ENCODE peak calls at places on chromosomes 6 and 20, in four cellular contexts. A is WTC11, M is HepG2, V is GM12878. N is an unnamed sample.

GRCh38 chr6:29671026-29671425 is 9.9 kb downstream of the ZFP57 start:
- DNase-seq in A (no peak), M (no peak), V (no peak), N (no peak)

GRCh38 chr6:26251354-26252081 is 113.5 kb upstream of the BTN3A2 start:
- DNase-seq in A (peak; percentile 79), M (no peak), V (peak; percentile 98), N (peak; percentile 78)

GRCh38 chr6:36753671-36754485 is 56.3 kb downstream of the RAB44 start:
- DNase-seq in A (no peak), M (no peak), V (no peak), N (no peak)

GRCh38 chr6:85856235-85856634 is 213.5 kb upstream of the SYNCRIP start:
- DNase-seq in A (no peak), M (no peak), V (no peak), N (no peak)

GRCh38 chr6:52994031-52994788 is 874 bp downstream of the GSTA4 start:
- DNase-seq in A (peak; percentile 19), M (peak; percentile 46), V (no peak), N (no peak)

GRCh38 chr6:11586574-11586973 is 49.0 kb downstream of the TMEM170B start:
- DNase-seq in A (no peak), M (no peak), V (no peak), N (no peak)

GRCh38 chr6:39225946-39226437 is 3.3 kb downstream of the KCNK5 start:
- DNase-seq in A (no peak), M (no peak), V (peak; percentile 50), N (peak; percentile 59)

GRCh38 chr6:23396934-23397333 is 729.1 kb upstream of the NRSN1 start:
- DNase-seq in A (no peak), M (no peak), V (no peak), N (no peak)

GRCh38 chr20:38875170-38875993 is 50.8 kb upstream of the FAM83D start:
- DNase-seq in A (no peak), M (no peak), V (peak; percentile 97), N (peak; percentile 22)

GRCh38 chr6:157790548-157791160 is 32.4 kb upstream of the SNX9 start:
- DNase-seq in A (no peak), M (no peak), V (no peak), N (peak; percentile 34)

GRCh38 chr6:125310994-125311649 is 9.4 kb upstream of the HDDC2 start:
- DNase-seq in A (no peak), M (peak; percentile 68), V (no peak), N (peak; percentile 47)

GRCh38 chr6:140669321-140669720 is 1294.9 kb upstream of the CITED2 start:
- DNase-seq in A (no peak), M (no peak), V (no peak), N (no peak)

GRCh38 chr6:15266423-15266996 is 20.6 kb downstream of the JARID2 start:
- DNase-seq in A (no peak), M (peak; percentile 82), V (no peak), N (peak; percentile 51)

GRCh38 chr6:32184084-32184640 is at the start of gene AGER:
- DNase-seq in A (no peak), M (no peak), V (no peak), N (no peak)

GRCh38 chr6:36911946-36912555 is 26.3 kb downstream of the C6orf89 start:
- DNase-seq in A (no peak), M (no peak), V (peak; percentile 11), N (no peak)

GRCh38 chr20:62952373-62953166 is at the start of gene SLC17A9:
- DNase-seq in A (peak; percentile 74), M (peak; percentile 94), V (peak; percentile 37), N (no peak)

GRCh38 chr6:13710552-13711383 is 867 bp downstream of the RANBP9 start:
- DNase-seq in A (peak; percentile 47), M (peak; percentile 67), V (no peak), N (peak; percentile 74)

GRCh38 chr20:37651932-37652331 is 41.9 kb upstream of the CTNNBL1 start:
- DNase-seq in A (peak; percentile 69), M (peak; percentile 51), V (no peak), N (peak; percentile 24)

GRCh38 chr6:108677357-108677756 is 116.6 kb downstream of the FOXO3 start:
- DNase-seq in A (no peak), M (no peak), V (no peak), N (no peak)

GRCh38 chr6:77368660-77369313 is 94.5 kb downstream of the HTR1B start:
- DNase-seq in A (peak; percentile 61), M (no peak), V (no peak), N (no peak)

GRCh38 chr6:134994431-134994830 is 44.5 kb upstream of the ALDH8A1 start:
- DNase-seq in A (no peak), M (no peak), V (no peak), N (no peak)

GRCh38 chr6:145009691-145010090 is 724.6 kb downstream of the UTRN start:
- DNase-seq in A (no peak), M (no peak), V (no peak), N (no peak)

GRCh38 chr6:149941583-149942460 is at the start of gene ULBP2:
- DNase-seq in A (peak; percentile 66), M (no peak), V (no peak), N (peak; percentile 99)

GRCh38 chr6:165848099-165848461 is 185.0 kb upstream of the PDE10A start:
- DNase-seq in A (peak; percentile 55), M (no peak), V (no peak), N (no peak)

GRCh38 chr20:7383218-7383617 is 557.0 kb downstream of the HAO1 start:
- DNase-seq in A (no peak), M (no peak), V (no peak), N (no peak)

GRCh38 chr20:46240065-46240464 is 68.2 kb downstream of the CDH22 start:
- DNase-seq in A (no peak), M (no peak), V (no peak), N (no peak)

GRCh38 chr6:110053395-110054240 is 75.5 kb downstream of the GPR6 start:
- DNase-seq in A (no peak), M (peak; percentile 36), V (no peak), N (peak; percentile 29)

GRCh38 chr6:53418288-53418687 is 69.5 kb upstream of the ELOVL5 start:
- DNase-seq in A (no peak), M (no peak), V (no peak), N (no peak)

GRCh38 chr20:6058684-6059295 is 4.9 kb upstream of the LRRN4 start:
- DNase-seq in A (no peak), M (no peak), V (no peak), N (no peak)

GRCh38 chr6:51339728-51340127 is 521.1 kb downstream of the TFAP2B start:
- DNase-seq in A (no peak), M (no peak), V (no peak), N (no peak)

GRCh38 chr6:110828396-110828795 is 13.1 kb upstream of the CDK19 start:
- DNase-seq in A (no peak), M (no peak), V (no peak), N (no peak)

GRCh38 chr6:107653861-107654394 is 164.0 kb downstream of the SOBP start:
- DNase-seq in A (no peak), M (no peak), V (no peak), N (no peak)

GRCh38 chr6:38876470-38876869 is 161.4 kb downstream of the DNAH8 start:
- DNase-seq in A (no peak), M (no peak), V (no peak), N (no peak)

GRCh38 chr20:44790994-44791393 is 19.4 kb downstream of the RIMS4 start:
- DNase-seq in A (no peak), M (no peak), V (no peak), N (peak; percentile 19)

GRCh38 chr6:111124406-111124805 is 37.1 kb downstream of the SLC16A10 start:
- DNase-seq in A (no peak), M (no peak), V (no peak), N (no peak)

GRCh38 chr6:42745638-42746451 is at the start of gene TBCC:
- DNase-seq in A (peak; percentile 93), M (peak; percentile 99), V (peak; percentile 93), N (peak; percentile 98)

GRCh38 chr6:42744351-42744890 is 1.5 kb downstream of the TBCC start:
- DNase-seq in A (no peak), M (no peak), V (no peak), N (no peak)

GRCh38 chr6:42742116-42742894 is 3.6 kb downstream of the TBCC start:
- DNase-seq in A (no peak), M (no peak), V (no peak), N (no peak)

GRCh38 chr6:42746452-42747400 is 823 bp upstream of the TBCC start:
- DNase-seq in A (peak; percentile 87), M (peak; percentile 91), V (peak; percentile 68), N (peak; percentile 96)

DNA sequence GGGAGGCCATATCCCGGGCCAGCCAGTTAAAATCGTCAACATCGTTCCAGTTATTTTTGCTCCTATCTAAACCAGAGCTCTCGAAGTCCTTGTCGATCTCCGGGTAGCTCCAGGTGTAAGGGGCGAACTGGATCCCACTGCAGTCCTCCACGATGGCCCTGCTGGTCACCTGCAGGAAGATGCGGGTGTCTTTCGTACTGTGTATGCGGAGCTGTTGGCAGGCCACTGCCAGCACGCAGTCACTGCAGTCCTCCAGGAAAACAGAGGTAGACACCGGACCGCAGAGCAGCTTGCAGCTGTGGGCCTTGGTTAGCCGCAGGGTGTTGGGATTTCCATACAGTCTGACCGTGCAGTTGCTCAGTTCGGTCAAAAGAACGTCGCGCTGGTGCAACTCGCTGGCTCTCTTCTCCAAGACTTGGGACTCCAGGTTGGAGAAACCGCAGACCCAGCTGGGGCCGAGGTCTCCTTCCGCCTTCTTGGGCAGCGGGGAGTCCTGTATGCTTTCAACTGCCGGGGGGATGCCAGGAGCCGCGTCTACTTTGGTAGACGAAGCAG is 743 bp downstream of the TBCC start:
- DNase-seq in A (peak; percentile 21), M (peak; percentile 27), V (no peak), N (peak; percentile 46)
- TF ChIP-seq TCF7 in A (no peak), M (no peak), V (no peak), N (no peak)

GRCh38 chr20:61671559-61671958 is 394.1 kb downstream of the TAF4 start:
- DNase-seq in A (no peak), M (no peak), V (no peak), N (no peak)
- TF ChIP-seq TCF7 in A (no peak), M (no peak), V (no peak), N (no peak)

DNA sequence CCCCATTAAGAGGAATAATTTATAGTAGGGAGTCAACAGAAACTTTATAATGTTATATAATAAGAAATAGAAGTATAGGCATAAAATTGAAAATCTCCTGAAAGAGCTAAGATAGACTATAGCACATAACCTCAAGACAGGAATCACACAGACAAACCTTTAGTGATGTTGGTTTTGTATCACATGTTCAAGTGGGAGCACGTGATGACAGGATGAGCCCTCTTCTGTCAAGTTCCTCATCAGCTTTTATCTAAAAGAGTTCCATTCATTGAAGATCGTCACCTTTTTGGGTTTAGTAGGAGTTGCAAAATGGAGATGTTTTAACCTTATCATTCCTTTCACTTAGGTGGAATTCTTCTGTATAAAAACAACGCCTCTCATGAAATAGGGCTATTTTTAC is 127.0 kb downstream of the MCHR2 start:
- DNase-seq in A (no peak), M (no peak), V (no peak), N (no peak)
- TF ChIP-seq TCF7 in A (no peak), M (no peak), V (no peak), N (no peak)

DNA sequence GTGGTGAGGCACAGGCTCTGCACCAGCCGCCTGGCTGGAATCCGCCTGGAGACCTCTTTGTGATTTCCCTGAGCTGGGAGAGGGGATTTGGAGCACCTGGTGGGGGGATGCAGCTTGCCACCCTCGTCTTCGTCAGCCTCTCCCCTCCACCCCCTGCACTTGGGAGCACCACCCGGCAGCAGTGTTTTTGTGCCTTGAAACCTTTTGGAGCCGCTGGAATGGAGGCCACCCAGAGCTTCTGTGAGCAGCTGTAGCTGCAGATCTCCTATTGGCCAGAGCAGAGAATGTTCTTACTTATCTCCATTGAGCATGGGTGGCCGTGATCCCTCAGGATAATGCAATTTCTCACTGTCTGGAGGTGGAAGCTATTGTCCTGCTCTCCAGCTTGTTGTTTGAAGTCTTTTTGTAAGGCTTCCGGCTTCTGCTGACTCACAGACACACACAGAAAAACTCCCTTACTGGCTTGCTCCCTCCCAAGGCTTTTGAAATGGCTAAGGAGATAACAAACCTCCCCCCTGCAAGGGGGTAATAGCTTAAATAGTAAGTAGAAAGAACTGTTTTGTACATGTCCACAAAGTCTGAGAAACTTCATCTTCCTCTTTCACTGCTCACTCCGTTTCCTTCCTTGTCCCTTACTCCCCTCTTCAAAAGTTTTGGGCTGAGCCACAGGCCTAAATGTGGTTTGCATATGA is 271.2 kb downstream of the PRL start:
- DNase-seq in A (peak; percentile 60), M (no peak), V (peak; percentile 76), N (peak; percentile 79)
- TF ChIP-seq TCF7 in A (no peak), M (no peak), V (peak; percentile 50), N (peak; percentile 92)